ENCODE peak calls at places on chromosomes 3 and 15, in nine cellular contexts. F is BE2C, K is GM23338, O is colonic mucosa, Y is neural progenitor cell, G is ovary, E is gastrocnemius medialis, V is fibroblast of lung, A is GM23248. J is an unnamed sample. For H3K4me1, the result is how much of the 10 kb centered on the place peaks cover.

GRCh38 chr3:42702982-42703694 is 540 bp upstream of the HHATL start:
- DNase-seq in F (no peak), K (no peak), O (no peak), Y (no peak), G (peak), E (no peak), V (no peak), A (no peak), J (no peak)

GRCh38 chr3:183385698-183386590 is 42.5 kb downstream of the MCF2L2 start:
- DNase-seq in F (peak), K (peak), O (peak), Y (peak), G (peak), E (peak), V (peak), A (peak), J (peak)

GRCh38 chr15:51186846-51187340 is 92.2 kb upstream of the TNFAIP8L3 start:
- DNase-seq in F (no peak), K (no peak), O (no peak), Y (no peak), G (no peak), E (no peak), V (no peak), A (no peak), J (no peak)

GRCh38 chr3:190552969-190553759 is 39.3 kb downstream of the IL1RAP start:
- DNase-seq in F (no peak), K (peak), O (no peak), Y (peak), G (no peak), E (no peak), V (no peak), A (no peak), J (no peak)

GRCh38 chr15:68829068-68829467 is 8.4 kb upstream of the ANP32A start:
- DNase-seq in F (no peak), K (peak), O (no peak), Y (peak), G (no peak), E (no peak), V (no peak), A (peak), J (peak)

GRCh38 chr3:126936853-126937395 is 46.0 kb upstream of the PLXNA1 start:
- DNase-seq in F (no peak), K (no peak), O (no peak), Y (no peak), G (no peak), E (no peak), V (no peak), A (no peak), J (peak)

GRCh38 chr3:152388631-152389030 is 119.9 kb downstream of the MBNL1 start:
- DNase-seq in F (no peak), K (no peak), O (no peak), Y (no peak), G (no peak), E (no peak), V (no peak), A (no peak), J (no peak)

GRCh38 chr15:59443341-59444081 is 5.5 kb downstream of the FAM81A start:
- DNase-seq in F (no peak), K (peak), O (no peak), Y (peak), G (no peak), E (no peak), V (no peak), A (no peak), J (no peak)

GRCh38 chr3:184658223-184658860 is 53.5 kb downstream of the MAGEF1 start:
- DNase-seq in F (no peak), K (no peak), O (no peak), Y (no peak), G (no peak), E (no peak), V (no peak), A (no peak), J (no peak)

GRCh38 chr15:31300208-31300661 is 26.4 kb upstream of the KLF13 start:
- DNase-seq in F (peak), K (no peak), O (no peak), Y (no peak), G (no peak), E (peak), V (no peak), A (no peak), J (no peak)

GRCh38 chr3:157123621-157124020 is 36.3 kb downstream of the CCNL1 start:
- DNase-seq in F (no peak), K (no peak), O (peak), Y (no peak), G (no peak), E (no peak), V (peak), A (peak), J (no peak)

GRCh38 chr3:178845446-178846118 is 226.0 kb downstream of the ZMAT3 start:
- DNase-seq in F (no peak), K (no peak), O (no peak), Y (no peak), G (no peak), E (no peak), V (peak), A (peak), J (no peak)

GRCh38 chr15:33293619-33294309 is 17.0 kb upstream of the RYR3 start:
- DNase-seq in F (no peak), K (peak), O (no peak), Y (no peak), G (no peak), E (no peak), V (peak), A (peak), J (no peak)

GRCh38 chr3:110178965-110179364 is 841.6 kb upstream of the DPPA4 start:
- DNase-seq in F (no peak), K (no peak), O (no peak), Y (peak), G (peak), E (no peak), V (no peak), A (peak), J (no peak)

GRCh38 chr15:89115547-89115946 is 27.3 kb downstream of the ABHD2 start:
- DNase-seq in F (no peak), K (peak), O (peak), Y (no peak), G (no peak), E (no peak), V (peak), A (no peak), J (no peak)

GRCh38 chr3:167318996-167319615 is 61.0 kb downstream of the ZBBX start:
- DNase-seq in F (no peak), K (no peak), O (no peak), Y (no peak), G (no peak), E (no peak), V (no peak), A (no peak), J (no peak)

GRCh38 chr15:85582719-85583089 is 202.3 kb downstream of the AKAP13 start:
- DNase-seq in F (peak), K (no peak), O (peak), Y (no peak), G (peak), E (peak), V (peak), A (peak), J (peak)

GRCh38 chr3:10707984-10708868 is 107.8 kb upstream of the SLC6A11 start:
- DNase-seq in F (no peak), K (peak), O (no peak), Y (peak), G (no peak), E (no peak), V (no peak), A (peak), J (no peak)

GRCh38 chr3:21705769-21706168 is 45.2 kb downstream of the ZNF385D start:
- DNase-seq in F (no peak), K (no peak), O (no peak), Y (no peak), G (peak), E (peak), V (peak), A (peak), J (peak)

GRCh38 chr3:197026481-197026866 is 3.1 kb downstream of the MELTF start:
- DNase-seq in F (peak), K (no peak), O (no peak), Y (no peak), G (no peak), E (no peak), V (no peak), A (no peak), J (no peak)

GRCh38 chr15:99580061-99580460 is 14.3 kb downstream of the MEF2A start:
- DNase-seq in F (no peak), K (peak), O (no peak), Y (peak), G (no peak), E (no peak), V (peak), A (no peak), J (no peak)

GRCh38 chr15:64930778-64931240 is 19.1 kb downstream of the ANKDD1A start:
- DNase-seq in F (no peak), K (no peak), O (no peak), Y (no peak), G (peak), E (no peak), V (peak), A (peak), J (no peak)

GRCh38 chr3:168794427-168794826 is 698.7 kb upstream of the GOLIM4 start:
- DNase-seq in F (no peak), K (no peak), O (no peak), Y (no peak), G (no peak), E (no peak), V (no peak), A (no peak), J (no peak)

DNA sequence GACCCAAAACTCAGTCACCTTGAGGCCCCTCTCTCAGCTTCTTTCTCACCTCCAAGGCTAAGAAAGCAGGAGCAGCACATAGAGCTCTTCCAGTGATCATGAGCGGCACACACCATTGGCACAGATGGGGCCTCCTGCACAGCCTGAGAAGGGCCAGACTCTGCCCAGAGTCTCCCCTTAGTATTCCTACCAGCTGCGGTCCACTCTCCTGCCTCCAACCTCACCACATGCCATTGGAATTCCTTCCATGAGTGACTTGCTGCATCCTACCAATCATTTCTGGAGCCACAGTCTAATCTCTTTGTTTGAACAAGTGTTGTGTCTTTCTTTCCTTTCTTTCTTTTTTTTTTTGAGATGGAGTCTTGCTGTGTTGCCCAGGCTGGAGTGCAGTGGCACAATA is 39.3 kb downstream of the CDCP1 start:
- DNase-seq in F (no peak), K (no peak), O (no peak), Y (no peak), G (no peak), E (no peak), V (no peak), A (no peak), J (no peak)
- H3K4me1 ChIP-seq in F (under half), K (under half), O (under half), Y (under half), G (under half), E (under half), V (under half), A (under half), J (under half)

DNA sequence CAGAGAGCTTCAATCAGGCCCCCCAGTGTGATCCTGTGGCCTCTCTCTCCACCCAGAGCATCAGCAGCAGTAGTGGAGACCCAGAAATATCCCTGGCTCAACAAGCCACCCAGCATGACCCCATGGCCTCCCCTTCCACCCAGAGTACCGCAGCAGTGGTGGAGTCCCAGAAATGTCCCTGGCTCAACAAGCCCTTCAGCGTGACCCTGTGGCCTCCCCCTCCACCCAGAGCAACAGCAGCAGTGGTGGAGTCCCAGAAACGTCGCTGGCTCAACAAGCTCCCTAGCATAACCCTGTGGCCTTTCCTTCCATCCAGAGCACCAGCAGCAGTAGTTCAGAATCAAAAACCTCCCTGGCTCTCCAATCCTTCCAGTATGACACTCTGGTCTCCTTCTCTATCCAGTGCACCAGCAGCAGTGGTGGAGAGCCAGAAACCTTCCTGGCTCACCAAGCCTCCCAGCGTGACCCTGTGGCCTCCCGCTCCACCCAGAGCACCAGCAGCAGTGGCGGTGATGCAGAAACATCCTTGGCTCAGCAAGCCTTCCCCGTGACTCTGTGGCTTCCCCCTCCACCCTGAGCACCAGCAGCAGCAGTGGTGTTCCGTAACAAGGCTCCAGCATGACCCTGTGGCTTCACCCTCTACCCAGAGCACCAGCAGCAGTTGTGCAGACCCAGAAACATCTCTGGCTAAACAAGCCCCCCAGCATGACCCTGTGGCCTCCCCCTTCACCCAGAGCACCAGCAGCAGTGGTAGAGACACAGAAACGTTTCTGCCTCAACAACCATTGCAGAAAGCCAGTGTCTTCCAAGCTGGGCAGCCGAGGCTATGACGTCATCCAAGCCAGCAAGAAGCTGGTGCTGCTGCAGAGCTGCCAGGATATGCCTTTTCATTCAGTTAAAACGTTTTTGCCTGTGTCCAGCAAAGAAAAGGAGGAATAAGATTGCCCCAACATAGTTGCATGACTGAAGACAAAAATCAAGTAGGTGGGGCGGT is 61.3 kb upstream of the TAMM41 start:
- DNase-seq in F (no peak), K (no peak), O (no peak), Y (no peak), G (no peak), E (no peak), V (peak), A (peak), J (no peak)
- H3K4me1 ChIP-seq in F (under half), K (under half), O (under half), Y (under half), G (under half), E (under half), V (under half), A (under half), J (under half)

DNA sequence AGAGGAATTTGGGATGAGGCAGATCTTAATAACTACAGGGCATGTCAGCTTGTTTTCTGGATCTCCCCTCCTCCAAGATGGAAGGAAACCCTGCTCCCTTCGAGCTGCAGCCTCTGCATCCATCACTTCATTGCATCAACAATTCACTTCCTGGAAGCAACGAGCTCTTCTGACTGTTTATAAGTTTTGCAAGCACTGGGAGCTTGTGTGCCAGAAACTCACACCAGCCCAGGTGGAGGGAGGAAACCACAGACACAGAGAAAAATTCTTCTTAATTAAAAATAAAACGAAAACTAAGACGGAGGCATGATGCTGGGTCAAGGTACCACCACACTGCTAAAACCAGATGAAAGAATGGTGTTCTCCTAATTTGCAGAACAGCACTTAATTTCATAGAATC is 10.6 kb downstream of the LRIG1 start:
- DNase-seq in F (no peak), K (no peak), O (peak), Y (no peak), G (peak), E (no peak), V (peak), A (peak), J (peak)
- H3K4me1 ChIP-seq in F (under half), K (half or more), O (under half), Y (half or more), G (under half), E (half or more), V (under half), A (under half), J (half or more)

DNA sequence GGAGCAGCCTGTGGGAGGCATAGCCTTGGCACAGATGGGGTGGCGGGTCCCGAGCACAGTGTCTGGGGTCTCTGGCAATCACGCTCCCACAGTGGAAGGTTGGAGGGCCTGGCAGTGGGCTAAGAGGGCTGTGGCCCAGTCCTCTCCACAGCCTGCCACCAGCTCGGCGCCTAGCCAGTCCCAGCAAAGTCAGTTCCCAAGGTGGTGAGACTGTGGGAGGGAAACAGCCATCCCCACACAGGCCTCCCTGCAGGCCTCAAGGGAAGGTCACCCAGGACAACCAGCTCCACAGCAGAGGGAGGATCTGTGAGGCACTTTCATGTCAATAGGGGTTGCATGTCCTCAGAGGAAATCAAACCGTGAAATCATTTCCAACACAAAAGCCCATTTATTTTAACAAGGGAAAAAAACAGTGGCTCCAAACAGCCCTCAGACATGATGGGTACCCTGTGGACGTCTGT is 27.6 kb upstream of the LIMD1 start:
- DNase-seq in F (no peak), K (no peak), O (no peak), Y (no peak), G (no peak), E (peak), V (no peak), A (no peak), J (no peak)
- H3K4me1 ChIP-seq in F (under half), K (under half), O (under half), Y (under half), G (under half), E (under half), V (under half), A (under half), J (under half)

DNA sequence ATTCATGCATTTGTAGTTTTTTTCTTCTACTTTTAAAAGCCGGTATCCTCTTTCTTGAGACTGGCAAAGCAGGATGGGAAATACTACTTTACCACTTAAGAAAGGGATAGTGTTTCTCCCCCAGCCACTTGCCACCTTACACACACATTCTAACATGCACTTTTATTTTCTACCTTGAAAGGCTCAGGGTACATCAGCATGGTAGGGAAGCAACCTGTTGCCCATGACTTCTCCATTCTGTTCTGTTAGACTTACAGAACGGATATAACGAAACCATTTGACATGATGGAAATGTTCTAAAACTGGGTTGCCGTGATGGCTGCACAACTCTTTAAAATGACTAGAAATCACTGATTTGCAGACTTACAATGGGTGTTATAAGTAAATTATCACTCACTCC is 405.5 kb downstream of the SHQ1 start:
- DNase-seq in F (no peak), K (no peak), O (no peak), Y (no peak), G (no peak), E (no peak), V (no peak), A (no peak), J (no peak)
- H3K4me1 ChIP-seq in F (under half), K (half or more), O (under half), Y (under half), G (under half), E (half or more), V (under half), A (under half), J (under half)

GRCh38 chr15:29054171-29055045 is 168.6 kb downstream of the APBA2 start:
- DNase-seq in F (no peak), K (no peak), O (no peak), Y (no peak), G (no peak), E (no peak), V (no peak), A (no peak), J (no peak)
- H3K4me1 ChIP-seq in F (under half), K (under half), O (under half), Y (under half), G (under half), E (under half), V (under half), A (under half), J (under half)

DNA sequence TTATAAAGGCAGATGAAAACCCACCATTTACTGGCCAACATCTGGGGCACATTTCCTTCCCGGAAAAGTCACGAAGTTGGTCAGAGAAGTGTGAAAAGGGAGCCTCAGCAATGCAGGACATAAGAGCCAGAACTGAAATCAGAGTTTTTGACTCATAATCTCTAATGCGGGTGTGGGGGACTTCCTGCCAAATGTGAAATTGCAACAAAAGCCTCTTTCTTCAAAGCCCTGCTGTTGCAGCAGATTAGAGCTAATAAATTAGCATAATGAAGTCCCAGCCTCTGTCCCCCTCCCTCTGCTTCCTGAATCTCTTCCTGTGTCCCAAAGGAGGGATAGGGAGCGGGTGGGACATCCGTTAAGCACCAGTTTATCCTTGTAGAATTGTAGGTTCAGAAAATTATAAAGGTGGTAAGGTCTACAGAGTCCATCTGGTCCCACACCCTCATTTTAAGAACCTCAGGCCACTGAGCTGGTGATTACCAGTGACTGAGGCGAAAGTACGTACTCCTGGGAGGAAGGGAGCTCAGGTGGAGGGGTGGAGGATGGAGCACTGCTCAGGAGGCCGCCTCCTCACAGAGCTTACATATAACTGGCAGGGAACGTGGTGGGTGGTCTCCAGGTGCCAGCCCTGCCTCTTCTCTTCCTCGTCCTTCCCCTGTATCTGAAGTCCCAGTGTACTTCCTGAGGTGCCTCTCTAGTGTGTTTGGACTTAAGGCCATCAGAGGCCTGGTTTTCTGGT is 35.0 kb downstream of the ST6GAL1 start:
- DNase-seq in F (no peak), K (peak), O (no peak), Y (peak), G (no peak), E (no peak), V (peak), A (no peak), J (no peak)
- H3K4me1 ChIP-seq in F (under half), K (half or more), O (under half), Y (under half), G (under half), E (under half), V (under half), A (under half), J (under half)

J was measured in cardiac muscle cell.